ENCODE peak calls at places on chromosomes 12 and 14, in eight cellular contexts. B, C, G, A, Q, V, O and T are unnamed samples. For H3K4me1, the result is how much of the 10 kb centered on the place peaks cover.

GRCh38 chr14:95409472-95410307 is 90.0 kb upstream of the CLMN start:
- DNase-seq in B (no peak), C (no peak), G (no peak), A (no peak), Q (no peak), V (peak), O (no peak), T (no peak)

GRCh38 chr12:112870267-112870980 is 36.3 kb upstream of the OAS1 start:
- DNase-seq in B (no peak), C (no peak), G (no peak), A (no peak), Q (no peak), V (no peak), O (no peak), T (no peak)

GRCh38 chr12:1918081-1918874 is at the start of gene CACNA2D4:
- DNase-seq in B (no peak), C (no peak), G (no peak), A (no peak), Q (no peak), V (peak), O (peak), T (no peak)

GRCh38 chr12:84276215-84276614 is 636.4 kb downstream of the SLC6A15 start:
- DNase-seq in B (no peak), C (no peak), G (no peak), A (no peak), Q (no peak), V (no peak), O (no peak), T (no peak)

GRCh38 chr12:27511031-27511722 is 12.8 kb upstream of the PPFIBP1 start:
- DNase-seq in B (no peak), C (no peak), G (no peak), A (no peak), Q (no peak), V (no peak), O (no peak), T (no peak)

GRCh38 chr14:79411403-79412174 is 799.7 kb downstream of the DIO2 start:
- DNase-seq in B (no peak), C (no peak), G (no peak), A (no peak), Q (no peak), V (no peak), O (no peak), T (peak)

GRCh38 chr14:28635387-28635786 is 131.2 kb upstream of the FOXG1 start:
- DNase-seq in B (no peak), C (no peak), G (no peak), A (no peak), Q (no peak), V (peak), O (no peak), T (peak)

GRCh38 chr14:68307769-68308168 is 485.1 kb downstream of the ZFP36L1 start:
- DNase-seq in B (no peak), C (no peak), G (no peak), A (no peak), Q (no peak), V (no peak), O (no peak), T (no peak)

GRCh38 chr12:123983822-123984485 is 10.9 kb downstream of the ZNF664 start:
- DNase-seq in B (no peak), C (no peak), G (peak), A (no peak), Q (peak), V (peak), O (peak), T (no peak)

GRCh38 chr14:89400529-89400928 is 16.5 kb downstream of the FOXN3 start:
- DNase-seq in B (no peak), C (no peak), G (no peak), A (no peak), Q (no peak), V (no peak), O (no peak), T (no peak)

GRCh38 chr14:52589646-52590045 is 37.0 kb downstream of the GPR137C start:
- DNase-seq in B (no peak), C (no peak), G (no peak), A (no peak), Q (no peak), V (no peak), O (no peak), T (no peak)

GRCh38 chr12:101697930-101698781 is 716 bp downstream of the CHPT1 start:
- DNase-seq in B (peak), C (peak), G (peak), A (no peak), Q (peak), V (no peak), O (peak), T (peak)

GRCh38 chr12:8449293-8449944 is 6.3 kb upstream of the CLEC6A start:
- DNase-seq in B (no peak), C (no peak), G (no peak), A (no peak), Q (no peak), V (peak), O (peak), T (no peak)

GRCh38 chr14:20568393-20568792 is 7.5 kb upstream of the RNASE9 start:
- DNase-seq in B (no peak), C (no peak), G (no peak), A (no peak), Q (no peak), V (no peak), O (no peak), T (no peak)

GRCh38 chr12:131135311-131135785 is 181.6 kb downstream of the ADGRD1 start:
- DNase-seq in B (no peak), C (no peak), G (no peak), A (no peak), Q (no peak), V (no peak), O (peak), T (no peak)

GRCh38 chr14:23044840-23045239 is 2.8 kb downstream of the PSMB11 start:
- DNase-seq in B (no peak), C (no peak), G (no peak), A (no peak), Q (no peak), V (no peak), O (no peak), T (no peak)

GRCh38 chr12:14272954-14273910 is 92.2 kb upstream of the ATF7IP start:
- DNase-seq in B (no peak), C (no peak), G (no peak), A (no peak), Q (no peak), V (no peak), O (no peak), T (peak)

GRCh38 chr12:806116-806805 is 53.9 kb downstream of the WNK1 start:
- DNase-seq in B (no peak), C (no peak), G (no peak), A (no peak), Q (no peak), V (no peak), O (no peak), T (no peak)

GRCh38 chr14:50865677-50866076 is 6.2 kb upstream of the ABHD12B start:
- DNase-seq in B (no peak), C (no peak), G (no peak), A (no peak), Q (no peak), V (no peak), O (no peak), T (no peak)

GRCh38 chr12:117047810-117048584 is 51.2 kb downstream of the TESC start:
- DNase-seq in B (peak), C (no peak), G (peak), A (no peak), Q (no peak), V (no peak), O (no peak), T (no peak)

GRCh38 chr12:101829639-101830390 is 944 bp downstream of the GNPTAB start:
- DNase-seq in B (no peak), C (no peak), G (no peak), A (no peak), Q (no peak), V (no peak), O (peak), T (no peak)

GRCh38 chr14:93981316-93981715 is 4.9 kb upstream of the ASB2 start:
- DNase-seq in B (no peak), C (no peak), G (no peak), A (no peak), Q (no peak), V (no peak), O (no peak), T (no peak)

GRCh38 chr14:89466460-89466859 is 49.4 kb upstream of the FOXN3 start:
- DNase-seq in B (no peak), C (no peak), G (no peak), A (peak), Q (no peak), V (no peak), O (no peak), T (no peak)

GRCh38 chr12:116876151-116876869 is 4.9 kb downstream of the HRK start:
- DNase-seq in B (no peak), C (no peak), G (no peak), A (no peak), Q (no peak), V (peak), O (peak), T (no peak)

GRCh38 chr12:8832500-8832899 is 10.1 kb downstream of the A2ML1 start:
- DNase-seq in B (no peak), C (no peak), G (no peak), A (no peak), Q (no peak), V (no peak), O (no peak), T (no peak)

GRCh38 chr12:79549531-79550271 is 141.1 kb downstream of the PAWR start:
- DNase-seq in B (no peak), C (no peak), G (no peak), A (no peak), Q (no peak), V (no peak), O (no peak), T (no peak)

GRCh38 chr14:29926701-29927595 is 699 bp downstream of the PRKD1 start:
- DNase-seq in B (peak), C (peak), G (peak), A (no peak), Q (no peak), V (peak), O (peak), T (peak)

DNA sequence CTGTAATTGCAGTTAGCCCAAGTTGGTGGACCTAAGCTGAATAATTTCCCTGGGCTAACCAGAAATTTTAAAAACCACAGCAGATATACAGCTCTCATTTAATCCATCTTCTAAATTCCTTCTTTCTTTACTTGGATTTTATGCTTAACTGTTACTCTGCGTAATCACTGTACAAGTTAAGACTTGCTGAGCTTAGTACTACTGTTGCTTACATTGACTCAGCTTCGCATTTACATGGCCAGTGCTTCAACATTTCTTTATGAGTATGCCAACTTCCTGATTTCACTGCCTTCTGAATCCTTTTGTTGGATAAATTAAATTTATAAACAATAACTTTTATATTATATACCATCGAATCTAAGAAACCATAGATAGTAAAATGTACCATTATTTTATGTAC is 147.4 kb downstream of the SLC38A4 start:
- DNase-seq in B (no peak), C (no peak), G (no peak), A (no peak), Q (no peak), V (no peak), O (no peak), T (peak)
- H3K4me1 ChIP-seq in B (under half), C (under half), G (under half), A (under half), Q (under half), V (under half), O (under half), T (half or more)

GRCh38 chr14:86296173-86296572 is 766.2 kb downstream of the FLRT2 start:
- DNase-seq in B (no peak), C (no peak), G (no peak), A (no peak), Q (no peak), V (no peak), O (no peak), T (peak)
- TF ChIP-seq CTCF in B (no peak), C (no peak), G (no peak), A (no peak), Q (no peak), V (no peak), O (no peak), T (no peak)

GRCh38 chr12:54058189-54058917 is 4.7 kb downstream of the HOXC4 start:
- DNase-seq in B (no peak), C (no peak), G (no peak), A (no peak), Q (no peak), V (no peak), O (no peak), T (no peak)
- H3K4me1 ChIP-seq in B (under half), C (under half), G (under half), A (under half), Q (under half), V (under half), O (under half), T (under half)

GRCh38 chr12:47067778-47068431 is 11.5 kb upstream of the PCED1B start:
- DNase-seq in B (no peak), C (no peak), G (no peak), A (no peak), Q (no peak), V (peak), O (no peak), T (no peak)

GRCh38 chr12:47073951-47074350 is 5.5 kb upstream of the PCED1B start:
- DNase-seq in B (no peak), C (no peak), G (no peak), A (no peak), Q (no peak), V (no peak), O (no peak), T (no peak)

GRCh38 chr12:47068539-47068938 is 10.9 kb upstream of the PCED1B start:
- DNase-seq in B (no peak), C (no peak), G (no peak), A (no peak), Q (no peak), V (peak), O (peak), T (no peak)

GRCh38 chr12:47074757-47075156 is 4.7 kb upstream of the PCED1B start:
- DNase-seq in B (no peak), C (no peak), G (no peak), A (no peak), Q (no peak), V (no peak), O (no peak), T (no peak)

DNA sequence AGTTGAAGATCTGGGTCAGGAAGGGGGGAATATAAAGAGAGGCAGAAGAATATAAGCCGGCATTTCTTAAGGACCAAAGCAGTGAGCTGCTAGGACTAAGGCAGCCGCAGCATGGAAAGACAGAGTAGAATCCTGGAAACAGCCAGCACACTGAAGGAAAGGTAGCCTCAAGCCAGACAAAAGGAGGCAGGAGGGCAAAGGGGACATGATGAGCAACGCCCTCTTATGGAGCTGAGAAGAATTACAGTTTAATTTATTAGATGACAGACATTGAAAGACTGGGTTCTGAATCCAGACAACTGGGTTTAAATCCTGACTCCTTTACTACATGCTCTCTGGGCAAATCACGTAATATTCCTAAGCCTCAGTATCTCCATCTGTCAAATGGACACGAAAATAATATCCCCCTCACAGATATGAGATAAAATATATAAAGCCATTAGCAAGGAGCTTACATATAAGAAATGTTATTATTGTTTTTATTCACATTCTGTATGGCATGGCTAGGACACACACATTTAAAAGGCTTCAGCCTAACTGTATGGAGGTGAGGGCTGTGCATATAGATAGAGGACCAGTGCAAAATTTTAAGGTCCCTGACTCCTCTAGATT is 8.1 kb upstream of the PCED1B start:
- DNase-seq in B (no peak), C (no peak), G (no peak), A (no peak), Q (no peak), V (peak), O (peak), T (no peak)
- TF ChIP-seq CTCF in B (peak), C (no peak), G (peak), A (peak), Q (no peak), V (peak), O (peak), T (peak)

GRCh38 chr12:110071504-110071903 is 23.2 kb upstream of the C12orf76 start:
- DNase-seq in B (no peak), C (no peak), G (no peak), A (no peak), Q (no peak), V (no peak), O (no peak), T (no peak)
- H3K4me1 ChIP-seq in B (under half), C (under half), G (under half), A (under half), Q (under half), V (under half), O (under half), T (under half)

GRCh38 chr12:119693511-119693910 is 25.6 kb downstream of the PRKAB1 start:
- DNase-seq in B (no peak), C (no peak), G (no peak), A (no peak), Q (no peak), V (no peak), O (no peak), T (no peak)

GRCh38 chr12:119694111-119694510 is 26.2 kb downstream of the PRKAB1 start:
- DNase-seq in B (no peak), C (no peak), G (no peak), A (no peak), Q (no peak), V (no peak), O (no peak), T (no peak)

GRCh38 chr12:119696943-119697342 is 29.0 kb downstream of the PRKAB1 start:
- DNase-seq in B (no peak), C (no peak), G (no peak), A (no peak), Q (no peak), V (no peak), O (no peak), T (no peak)

GRCh38 chr12:119693006-119693405 is 25.1 kb downstream of the PRKAB1 start:
- DNase-seq in B (no peak), C (no peak), G (peak), A (no peak), Q (no peak), V (no peak), O (no peak), T (no peak)

GRCh38 chr12:119695034-119695433 is 27.1 kb downstream of the PRKAB1 start:
- DNase-seq in B (no peak), C (no peak), G (no peak), A (no peak), Q (no peak), V (peak), O (peak), T (no peak)
- TF ChIP-seq CTCF in B (peak), C (peak), G (peak), A (no peak), Q (no peak), V (peak), O (peak), T (peak)

DNA sequence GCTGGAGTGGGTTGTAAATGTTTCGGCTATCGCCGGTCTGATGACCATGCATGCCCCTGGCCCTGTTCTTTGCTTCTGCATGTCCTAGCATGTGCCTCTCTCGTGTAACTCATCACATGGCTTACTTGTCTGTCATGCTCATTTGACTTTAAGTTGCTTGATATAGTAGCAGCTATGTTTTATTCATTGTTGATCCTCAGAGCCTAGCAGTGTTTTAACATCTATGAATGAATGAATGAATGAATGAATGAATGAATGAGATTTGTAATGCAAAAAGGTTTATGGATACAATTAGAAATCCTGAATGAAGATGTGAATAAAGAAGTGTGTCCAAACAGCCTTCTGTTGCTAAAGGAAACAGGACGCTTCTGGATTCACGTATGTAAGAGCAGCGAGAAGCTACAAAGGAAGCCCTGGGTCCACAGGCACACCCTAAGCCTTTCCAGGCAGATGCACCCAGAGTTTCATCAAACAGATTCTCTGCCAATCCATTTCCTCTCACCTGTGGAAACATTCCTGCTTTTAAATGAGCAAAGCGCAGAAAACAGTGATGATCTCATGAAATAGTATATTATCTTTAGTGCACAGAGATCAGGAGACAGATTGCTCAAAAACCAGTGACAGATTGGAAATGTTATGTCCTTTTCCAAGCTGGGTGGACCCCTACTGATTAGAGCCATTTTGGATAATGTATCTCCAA is 3.4 kb downstream of the GSG1 start:
- DNase-seq in B (no peak), C (no peak), G (no peak), A (no peak), Q (no peak), V (no peak), O (no peak), T (peak)
- H3K4me1 ChIP-seq in B (half or more), C (under half), G (under half), A (under half), Q (under half), V (under half), O (under half), T (under half)

DNA sequence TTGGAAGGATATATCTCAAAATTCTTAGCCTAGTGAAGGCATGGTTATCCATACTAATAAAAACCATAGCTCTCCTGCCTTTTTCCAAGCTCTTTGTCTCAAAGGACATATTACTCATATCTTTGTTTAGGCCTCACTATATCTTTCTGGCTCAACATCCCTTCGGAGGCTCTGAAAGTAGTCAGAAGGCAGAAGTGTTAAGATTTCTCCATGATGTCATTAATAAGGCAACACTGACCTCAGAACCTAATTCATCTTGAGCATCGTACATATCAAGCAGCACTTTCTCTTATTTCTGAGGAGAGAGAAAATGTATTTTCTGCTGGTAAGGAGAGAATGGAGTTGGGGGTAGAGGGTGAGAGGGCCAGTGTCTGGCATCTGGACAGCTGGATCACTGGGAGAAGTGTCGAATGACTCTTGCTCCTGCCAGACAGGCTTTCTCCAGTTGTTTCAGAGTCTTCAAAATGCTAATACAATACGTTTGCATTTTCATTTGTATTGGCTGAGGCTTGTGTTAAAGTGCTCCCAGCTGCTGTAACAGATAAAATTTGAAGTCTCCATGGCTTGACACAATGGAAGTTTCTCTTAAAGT is 213.2 kb upstream of the PRICKLE1 start:
- DNase-seq in B (no peak), C (no peak), G (no peak), A (no peak), Q (no peak), V (no peak), O (no peak), T (no peak)
- TF ChIP-seq CTCF in B (no peak), C (no peak), G (no peak), A (no peak), Q (no peak), V (no peak), O (no peak), T (no peak)

DNA sequence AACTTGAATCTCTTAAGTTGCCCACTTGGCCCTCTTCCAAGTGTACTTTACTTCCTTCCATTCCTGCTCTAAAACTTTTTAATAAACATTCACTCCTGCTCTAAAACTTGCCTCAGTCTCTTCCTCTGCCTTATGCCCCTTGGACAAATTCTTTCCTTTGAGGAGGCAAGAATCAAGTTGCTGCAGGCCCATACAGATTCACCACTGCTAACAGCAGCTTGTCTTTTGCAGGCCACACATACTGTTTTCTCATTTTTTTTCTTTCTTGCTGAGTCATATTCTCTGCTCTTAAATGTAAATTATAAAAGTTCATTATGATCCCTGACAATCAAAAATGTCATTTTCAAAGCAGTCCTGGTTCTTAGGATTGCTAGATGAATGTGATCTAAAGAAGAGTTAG is 1820.8 kb upstream of the FLRT2 start:
- DNase-seq in B (no peak), C (no peak), G (no peak), A (no peak), Q (no peak), V (no peak), O (no peak), T (peak)
- H3K4me1 ChIP-seq in B (under half), C (under half), G (under half), A (under half), Q (under half), V (under half), O (under half), T (under half)